ENCODE peak calls at places on chromosomes 7 and 10, in seven cellular contexts. I is suprapubic skin; Z is psoas muscle; E is caudate nucleus; D is GM12865; P is adipocyte; Y is stimulated activated CD8-positive, alpha-beta memory T cell treated with anti-CD3 and anti-CD28 coated beads, Interleukin-4, amount 100 ng/mL, for 1 hour. O is an unnamed sample.

GRCh38 chr7:429828-430180 is 89.8 kb downstream of the PDGFA start:
- DNase-seq in I (no peak), Z (no peak), E (no peak), D (no peak), P (no peak), Y (no peak), O (no peak)

GRCh38 chr10:71486465-71487114 is 89.9 kb downstream of the CDH23 start:
- DNase-seq in I (no peak), Z (no peak), E (no peak), D (peak), P (peak), Y (no peak), O (no peak)

GRCh38 chr7:143331179-143331825 is 15.4 kb downstream of the CLCN1 start:
- DNase-seq in I (no peak), Z (peak), E (no peak), D (no peak), P (peak), Y (no peak), O (no peak)

GRCh38 chr10:1604246-1604645 is 133.1 kb downstream of the ADARB2 start:
- DNase-seq in I (no peak), Z (no peak), E (no peak), D (no peak), P (no peak), Y (no peak), O (no peak)

GRCh38 chr10:131773321-131773988 is 127.4 kb upstream of the PPP2R2D start:
- DNase-seq in I (no peak), Z (no peak), E (no peak), D (no peak), P (no peak), Y (no peak), O (no peak)

GRCh38 chr10:67779455-67780205 is 58.4 kb downstream of the DNAJC12 start:
- DNase-seq in I (no peak), Z (no peak), E (no peak), D (peak), P (peak), Y (peak), O (peak)

GRCh38 chr7:134844200-134844599 is 64.8 kb downstream of the CALD1 start:
- DNase-seq in I (no peak), Z (no peak), E (no peak), D (no peak), P (no peak), Y (no peak), O (no peak)

GRCh38 chr7:120398284-120399000 is 125.5 kb downstream of the KCND2 start:
- DNase-seq in I (no peak), Z (no peak), E (no peak), D (no peak), P (no peak), Y (no peak), O (no peak)

GRCh38 chr7:12491526-12491925 is 79.0 kb upstream of the SCIN start:
- DNase-seq in I (no peak), Z (no peak), E (no peak), D (no peak), P (no peak), Y (no peak), O (no peak)

GRCh38 chr10:129719415-129719739 is 244.7 kb downstream of the EBF3 start:
- DNase-seq in I (no peak), Z (no peak), E (no peak), D (no peak), P (no peak), Y (no peak), O (no peak)

GRCh38 chr10:58414270-58415041 is 29.2 kb downstream of the TFAM start:
- DNase-seq in I (no peak), Z (no peak), E (no peak), D (no peak), P (peak), Y (no peak), O (peak)

GRCh38 chr7:46352335-46352954 is 431.4 kb upstream of the IGFBP3 start:
- DNase-seq in I (no peak), Z (no peak), E (no peak), D (peak), P (peak), Y (no peak), O (peak)

GRCh38 chr7:3294432-3295100 is 6.5 kb upstream of the SDK1 start:
- DNase-seq in I (no peak), Z (no peak), E (no peak), D (no peak), P (no peak), Y (no peak), O (no peak)

GRCh38 chr7:76241141-76241540 is 39.4 kb downstream of the SRRM3 start:
- DNase-seq in I (no peak), Z (no peak), E (no peak), D (no peak), P (no peak), Y (no peak), O (no peak)

GRCh38 chr10:34613491-34613890 is 201.6 kb downstream of the PARD3 start:
- DNase-seq in I (no peak), Z (no peak), E (no peak), D (no peak), P (no peak), Y (no peak), O (no peak)

GRCh38 chr10:112356686-112357085 is 17.2 kb upstream of the ACSL5 start:
- DNase-seq in I (no peak), Z (no peak), E (no peak), D (no peak), P (no peak), Y (no peak), O (no peak)

GRCh38 chr7:30142710-30143109 is 7.9 kb downstream of the MTURN start:
- DNase-seq in I (peak), Z (no peak), E (no peak), D (no peak), P (peak), Y (no peak), O (no peak)

GRCh38 chr7:16295558-16295957 is 125.8 kb downstream of the CRPPA start:
- DNase-seq in I (no peak), Z (no peak), E (no peak), D (no peak), P (peak), Y (no peak), O (no peak)

GRCh38 chr7:129989466-129989865 is 36.7 kb upstream of the UBE2H start:
- DNase-seq in I (no peak), Z (no peak), E (no peak), D (peak), P (no peak), Y (no peak), O (no peak)

GRCh38 chr10:21020545-21020944 is 123.4 kb upstream of the NEBL start:
- DNase-seq in I (no peak), Z (no peak), E (no peak), D (peak), P (no peak), Y (no peak), O (no peak)

GRCh38 chr7:7969306-7970112 is 913 bp downstream of the GLCCI1 start:
- DNase-seq in I (peak), Z (peak), E (no peak), D (peak), P (peak), Y (peak), O (peak)